ENCODE peak calls at places on chromosomes 12 and 14, in six cellular contexts. One of them, this sample, is unnamed.

GRCh38 chr14:74649167-74649566 is 37.1 kb upstream of the LTBP2 start:
- DNase-seq in psoas muscle: no peak
- DNase-seq in tibial nerve: no peak
- DNase-seq in CD4-positive, alpha-beta memory T cell: no peak
- DNase-seq in kidney epithelial cell: no peak
- DNase-seq in left lung: no peak
- DNase-seq in this sample: no peak

GRCh38 chr12:14473707-14474287 is 93.9 kb downstream of the PLBD1 start:
- DNase-seq in psoas muscle: no peak
- DNase-seq in tibial nerve: no peak
- DNase-seq in CD4-positive, alpha-beta memory T cell: peak; percentile 14
- DNase-seq in kidney epithelial cell: no peak
- DNase-seq in left lung: no peak
- DNase-seq in this sample: no peak

GRCh38 chr14:94334837-94335236 is 11.7 kb upstream of the SERPINA6 start:
- DNase-seq in psoas muscle: no peak
- DNase-seq in tibial nerve: no peak
- DNase-seq in CD4-positive, alpha-beta memory T cell: no peak
- DNase-seq in kidney epithelial cell: no peak
- DNase-seq in left lung: no peak
- DNase-seq in this sample: no peak

GRCh38 chr14:77290705-77291104 is 19.7 kb upstream of the NGB start:
- DNase-seq in psoas muscle: no peak
- DNase-seq in tibial nerve: no peak
- DNase-seq in CD4-positive, alpha-beta memory T cell: no peak
- DNase-seq in kidney epithelial cell: no peak
- DNase-seq in left lung: no peak
- DNase-seq in this sample: no peak

GRCh38 chr14:38964630-38965029 is 138.4 kb downstream of the SEC23A start:
- DNase-seq in psoas muscle: no peak
- DNase-seq in tibial nerve: no peak
- DNase-seq in CD4-positive, alpha-beta memory T cell: no peak
- DNase-seq in kidney epithelial cell: no peak
- DNase-seq in left lung: no peak
- DNase-seq in this sample: no peak

GRCh38 chr12:13007496-13008233 is 7.6 kb upstream of the HEBP1 start:
- DNase-seq in psoas muscle: no peak
- DNase-seq in tibial nerve: no peak
- DNase-seq in CD4-positive, alpha-beta memory T cell: no peak
- DNase-seq in kidney epithelial cell: no peak
- DNase-seq in left lung: no peak
- DNase-seq in this sample: no peak

GRCh38 chr12:123390415-123391093 is 6.6 kb downstream of the KMT5A start:
- DNase-seq in psoas muscle: no peak
- DNase-seq in tibial nerve: no peak
- DNase-seq in CD4-positive, alpha-beta memory T cell: no peak
- DNase-seq in kidney epithelial cell: no peak
- DNase-seq in left lung: no peak
- DNase-seq in this sample: no peak

GRCh38 chr14:49972199-49972671 is 79.4 kb downstream of the ARF6 start:
- DNase-seq in psoas muscle: no peak
- DNase-seq in tibial nerve: peak; percentile 60
- DNase-seq in CD4-positive, alpha-beta memory T cell: no peak
- DNase-seq in kidney epithelial cell: no peak
- DNase-seq in left lung: no peak
- DNase-seq in this sample: no peak

GRCh38 chr12:89344862-89345202 is 7.5 kb downstream of the DUSP6 start:
- DNase-seq in psoas muscle: no peak
- DNase-seq in tibial nerve: no peak
- DNase-seq in CD4-positive, alpha-beta memory T cell: no peak
- DNase-seq in kidney epithelial cell: no peak
- DNase-seq in left lung: no peak
- DNase-seq in this sample: no peak

GRCh38 chr14:38185661-38186060 is 22.0 kb upstream of the SSTR1 start:
- DNase-seq in psoas muscle: no peak
- DNase-seq in tibial nerve: no peak
- DNase-seq in CD4-positive, alpha-beta memory T cell: no peak
- DNase-seq in kidney epithelial cell: no peak
- DNase-seq in left lung: no peak
- DNase-seq in this sample: no peak

GRCh38 chr14:45091696-45092095 is 7.8 kb downstream of the PRPF39 start:
- DNase-seq in psoas muscle: no peak
- DNase-seq in tibial nerve: no peak
- DNase-seq in CD4-positive, alpha-beta memory T cell: no peak
- DNase-seq in kidney epithelial cell: no peak
- DNase-seq in left lung: no peak
- DNase-seq in this sample: no peak

GRCh38 chr12:99648183-99648582 is 630 bp downstream of the GARIN6 start:
- DNase-seq in psoas muscle: no peak
- DNase-seq in tibial nerve: no peak
- DNase-seq in CD4-positive, alpha-beta memory T cell: no peak
- DNase-seq in kidney epithelial cell: no peak
- DNase-seq in left lung: no peak
- DNase-seq in this sample: no peak

GRCh38 chr12:89470741-89471504 is 53.7 kb downstream of the GALNT4 start:
- DNase-seq in psoas muscle: no peak
- DNase-seq in tibial nerve: no peak
- DNase-seq in CD4-positive, alpha-beta memory T cell: peak; percentile 47
- DNase-seq in kidney epithelial cell: no peak
- DNase-seq in left lung: no peak
- DNase-seq in this sample: no peak

GRCh38 chr14:79516009-79516408 is 695.3 kb downstream of the DIO2 start:
- DNase-seq in psoas muscle: no peak
- DNase-seq in tibial nerve: no peak
- DNase-seq in CD4-positive, alpha-beta memory T cell: no peak
- DNase-seq in kidney epithelial cell: no peak
- DNase-seq in left lung: no peak
- DNase-seq in this sample: no peak

GRCh38 chr12:74254784-74255183 is 282.9 kb upstream of the ATXN7L3B start:
- DNase-seq in psoas muscle: no peak
- DNase-seq in tibial nerve: no peak
- DNase-seq in CD4-positive, alpha-beta memory T cell: no peak
- DNase-seq in kidney epithelial cell: no peak
- DNase-seq in left lung: no peak
- DNase-seq in this sample: no peak

GRCh38 chr12:108612788-108613282 is 15.0 kb upstream of the TMEM119 start:
- DNase-seq in psoas muscle: no peak
- DNase-seq in tibial nerve: no peak
- DNase-seq in CD4-positive, alpha-beta memory T cell: no peak
- DNase-seq in kidney epithelial cell: no peak
- DNase-seq in left lung: no peak
- DNase-seq in this sample: no peak

GRCh38 chr14:81453166-81453766 is 53.1 kb upstream of the STON2 start:
- DNase-seq in psoas muscle: peak; percentile 69
- DNase-seq in tibial nerve: peak; percentile 70
- DNase-seq in CD4-positive, alpha-beta memory T cell: peak; percentile 39
- DNase-seq in kidney epithelial cell: no peak
- DNase-seq in left lung: no peak
- DNase-seq in this sample: no peak

GRCh38 chr12:119676022-119676421 is 8.1 kb downstream of the PRKAB1 start:
- DNase-seq in psoas muscle: no peak
- DNase-seq in tibial nerve: no peak
- DNase-seq in CD4-positive, alpha-beta memory T cell: no peak
- DNase-seq in kidney epithelial cell: no peak
- DNase-seq in left lung: no peak
- DNase-seq in this sample: no peak

DNA sequence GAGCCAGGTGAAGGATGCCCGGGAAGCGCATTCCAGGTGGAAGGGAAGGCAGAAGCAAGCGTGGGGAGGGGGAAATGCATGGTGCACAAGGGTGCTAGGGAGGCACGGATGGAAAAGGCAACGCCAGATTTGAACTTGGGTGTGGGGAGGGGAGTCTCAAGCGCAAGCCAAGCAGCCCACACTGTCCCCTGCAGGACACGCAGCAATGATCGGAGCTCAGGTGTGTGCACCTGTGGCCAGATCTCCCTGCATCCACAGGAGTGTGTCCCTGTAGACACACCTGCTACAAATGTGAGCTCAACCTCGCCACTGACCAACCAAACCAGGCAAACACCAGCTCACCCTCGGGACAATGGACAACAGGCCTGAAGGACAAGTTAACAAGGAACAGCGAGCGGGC is 63.2 kb downstream of the SCARB1 start:
- DNase-seq in psoas muscle: no peak
- DNase-seq in tibial nerve: no peak
- DNase-seq in CD4-positive, alpha-beta memory T cell: no peak
- DNase-seq in kidney epithelial cell: no peak
- DNase-seq in left lung: no peak
- DNase-seq in this sample: no peak
- H3K27me3 ChIP-seq in psoas muscle: no peaks in the 10 kb centered on the region
- H3K27me3 ChIP-seq in tibial nerve: no peaks in the 10 kb centered on the region
- H3K27me3 ChIP-seq in CD4-positive, alpha-beta memory T cell: no peaks in the 10 kb centered on the region
- H3K27me3 ChIP-seq in kidney epithelial cell: no peaks in the 10 kb centered on the region
- H3K27me3 ChIP-seq in left lung: no peaks in the 10 kb centered on the region
- H3K27me3 ChIP-seq in this sample: no peaks in the 10 kb centered on the region

GRCh38 chr14:36223558-36223957 is 47.0 kb upstream of the PTCSC3 start:
- DNase-seq in psoas muscle: no peak
- DNase-seq in tibial nerve: no peak
- DNase-seq in CD4-positive, alpha-beta memory T cell: no peak
- DNase-seq in kidney epithelial cell: no peak
- DNase-seq in left lung: no peak
- DNase-seq in this sample: no peak

GRCh38 chr14:36222337-36222736 is 45.8 kb upstream of the PTCSC3 start:
- DNase-seq in psoas muscle: no peak
- DNase-seq in tibial nerve: no peak
- DNase-seq in CD4-positive, alpha-beta memory T cell: no peak
- DNase-seq in kidney epithelial cell: no peak
- DNase-seq in left lung: no peak
- DNase-seq in this sample: no peak

GRCh38 chr14:36224176-36224575 is 47.7 kb upstream of the PTCSC3 start:
- DNase-seq in psoas muscle: no peak
- DNase-seq in tibial nerve: no peak
- DNase-seq in CD4-positive, alpha-beta memory T cell: no peak
- DNase-seq in kidney epithelial cell: no peak
- DNase-seq in left lung: no peak
- DNase-seq in this sample: no peak

GRCh38 chr14:36221097-36221496 is 44.6 kb upstream of the PTCSC3 start:
- DNase-seq in psoas muscle: no peak
- DNase-seq in tibial nerve: no peak
- DNase-seq in CD4-positive, alpha-beta memory T cell: no peak
- DNase-seq in kidney epithelial cell: no peak
- DNase-seq in left lung: no peak
- DNase-seq in this sample: no peak

DNA sequence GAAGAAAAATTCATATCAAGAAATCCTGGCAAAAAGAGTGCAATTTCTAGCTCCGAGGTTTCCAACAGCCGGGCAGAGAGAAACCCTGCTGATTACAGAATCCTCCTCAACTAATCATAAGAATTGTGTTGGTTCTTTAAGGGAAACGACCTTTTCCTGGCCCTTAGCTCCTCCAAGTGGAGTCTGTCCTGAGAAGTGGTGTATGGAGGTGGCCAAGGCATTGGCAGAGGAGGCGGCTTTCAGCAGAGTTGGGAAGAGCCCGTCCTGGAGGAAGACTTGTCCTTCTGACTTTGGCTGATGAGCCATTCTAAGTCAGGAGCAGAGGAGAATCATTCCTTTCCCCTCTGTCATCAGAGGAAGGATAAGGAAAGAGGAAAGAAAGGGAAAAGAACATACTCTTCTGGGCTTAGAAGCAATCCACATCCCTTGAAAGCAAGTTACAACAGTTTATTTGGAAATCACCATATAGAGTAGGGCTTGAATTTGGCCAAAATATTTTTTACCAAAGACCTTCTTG is 46.5 kb upstream of the PTCSC3 start:
- DNase-seq in psoas muscle: no peak
- DNase-seq in tibial nerve: no peak
- DNase-seq in CD4-positive, alpha-beta memory T cell: no peak
- DNase-seq in kidney epithelial cell: no peak
- DNase-seq in left lung: no peak
- DNase-seq in this sample: no peak
- H3K27me3 ChIP-seq in psoas muscle: no peaks in the 10 kb centered on the region
- H3K27me3 ChIP-seq in tibial nerve: no peaks in the 10 kb centered on the region
- H3K27me3 ChIP-seq in CD4-positive, alpha-beta memory T cell: no peaks in the 10 kb centered on the region
- H3K27me3 ChIP-seq in kidney epithelial cell: no peaks in the 10 kb centered on the region
- H3K27me3 ChIP-seq in left lung: no peaks in the 10 kb centered on the region
- H3K27me3 ChIP-seq in this sample: no peaks in the 10 kb centered on the region

DNA sequence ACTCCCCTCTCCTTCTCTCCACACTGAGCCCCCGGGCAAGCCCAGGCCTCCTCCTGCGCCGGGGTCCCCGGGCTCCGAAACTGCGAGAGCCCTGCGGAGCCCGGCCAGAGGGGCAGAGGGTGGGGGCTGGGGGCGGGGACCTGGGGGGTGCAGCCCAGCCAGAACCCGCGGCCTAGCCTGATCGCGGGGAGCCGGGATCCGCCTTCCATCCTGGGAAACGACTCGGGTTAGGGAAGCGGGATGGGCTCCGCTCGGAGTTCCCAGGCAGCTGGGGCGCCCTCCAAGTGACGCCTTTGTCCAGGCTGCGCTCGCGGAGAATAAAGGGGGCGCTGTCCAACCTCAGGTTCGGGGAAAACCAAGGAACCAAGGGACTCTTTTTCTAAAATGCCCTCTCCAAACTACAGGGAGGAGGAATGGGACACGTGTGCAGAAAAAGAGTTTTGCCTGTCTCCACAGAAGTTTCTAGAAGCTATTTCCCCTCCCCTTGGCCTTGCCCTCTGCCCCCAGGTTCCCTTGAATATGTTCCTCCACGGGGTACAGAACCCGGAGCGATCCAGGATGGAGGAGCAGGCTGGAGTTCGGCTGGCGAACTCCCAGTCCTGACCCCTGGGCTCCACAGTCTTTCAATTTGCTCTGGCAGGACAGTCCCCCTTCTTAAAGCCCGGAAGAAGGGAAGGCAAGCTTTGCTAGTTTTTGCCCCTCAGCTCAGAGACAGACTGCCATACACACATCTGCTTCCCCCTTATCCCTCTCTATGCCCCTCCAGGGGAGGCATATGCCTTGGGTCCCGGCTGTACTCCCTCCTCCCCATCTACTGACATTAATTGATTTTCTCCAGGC is 13.9 kb downstream of the NKX2-1 start:
- DNase-seq in psoas muscle: no peak
- DNase-seq in tibial nerve: no peak
- DNase-seq in CD4-positive, alpha-beta memory T cell: no peak
- DNase-seq in kidney epithelial cell: no peak
- DNase-seq in left lung: no peak
- DNase-seq in this sample: no peak
- H3K27me3 ChIP-seq in psoas muscle: peaks cover 54% of the 10 kb centered on the region
- H3K27me3 ChIP-seq in tibial nerve: peaks cover 100% of the 10 kb centered on the region
- H3K27me3 ChIP-seq in CD4-positive, alpha-beta memory T cell: peaks cover 36% of the 10 kb centered on the region
- H3K27me3 ChIP-seq in kidney epithelial cell: peaks cover 92% of the 10 kb centered on the region
- H3K27me3 ChIP-seq in left lung: peaks cover 100% of the 10 kb centered on the region
- H3K27me3 ChIP-seq in this sample: peaks cover 7% of the 10 kb centered on the region

GRCh38 chr12:131386781-131387180 is 324.1 kb upstream of the SFSWAP start:
- DNase-seq in psoas muscle: no peak
- DNase-seq in tibial nerve: no peak
- DNase-seq in CD4-positive, alpha-beta memory T cell: no peak
- DNase-seq in kidney epithelial cell: no peak
- DNase-seq in left lung: no peak
- DNase-seq in this sample: no peak
- H3K27me3 ChIP-seq in psoas muscle: peaks cover 20% of the 10 kb centered on the region
- H3K27me3 ChIP-seq in tibial nerve: peaks cover 49% of the 10 kb centered on the region
- H3K27me3 ChIP-seq in CD4-positive, alpha-beta memory T cell: no peaks in the 10 kb centered on the region
- H3K27me3 ChIP-seq in kidney epithelial cell: no peaks in the 10 kb centered on the region
- H3K27me3 ChIP-seq in left lung: peaks cover 78% of the 10 kb centered on the region
- H3K27me3 ChIP-seq in this sample: no peaks in the 10 kb centered on the region